ENCODE peak calls at places on chromosomes 1 and 21, in eight cellular contexts. Z is NCI-H774, S is psoas muscle, U is NCI-H524 treated with DMSO at 0.1 percent for 48 hours, W is B cell, Q is stomach, K is brain microvascular endothelial cell, C is NCI-H460. D is an unnamed sample.
A peak's percentile ranks its signal among the peaks of the same experiment; 100 is the strongest.

GRCh38 chr21:15140321-15141019 is 75.7 kb upstream of the NRIP1 start:
- DNase-seq in U (peak; percentile 76), Q (peak; percentile 86), C (no peak), W (no peak), S (no peak), K (no peak), Z (no peak), D (no peak)

GRCh38 chr1:21956720-21957552 is 19.8 kb upstream of the HSPG2 start:
- DNase-seq in S (no peak), Z (no peak), W (no peak), K (no peak), U (no peak), Q (peak; percentile 89), C (no peak), D (peak; percentile 78)

GRCh38 chr1:3065396-3065795 is 3.6 kb upstream of the PRDM16 start:
- DNase-seq in Q (peak; percentile 23), C (no peak), Z (no peak), U (no peak), K (no peak), S (no peak), W (no peak), D (no peak)

GRCh38 chr1:68379085-68379478 is 70.7 kb downstream of the RPE65 start:
- DNase-seq in Q (no peak), U (no peak), S (no peak), C (no peak), W (no peak), K (no peak), Z (no peak), D (no peak)

GRCh38 chr21:31363720-31364119 is 19.7 kb upstream of the TIAM1 start:
- DNase-seq in C (no peak), Q (no peak), U (no peak), K (no peak), Z (no peak), S (no peak), W (no peak), D (no peak)

GRCh38 chr1:218367118-218367517 is 22.0 kb downstream of the TGFB2 start:
- DNase-seq in S (no peak), C (no peak), Z (no peak), K (no peak), Q (no peak), U (no peak), W (no peak), D (no peak)

GRCh38 chr1:41784516-41785279 is 134.0 kb downstream of the HIVEP3 start:
- DNase-seq in Z (no peak), C (no peak), Q (no peak), K (no peak), S (no peak), W (no peak), U (no peak), D (no peak)

GRCh38 chr1:183355181-183355580 is 63.0 kb downstream of the NMNAT2 start:
- DNase-seq in U (no peak), K (no peak), C (no peak), S (no peak), W (no peak), Z (no peak), Q (no peak), D (no peak)

GRCh38 chr1:9960705-9961562 is 17.7 kb downstream of the NMNAT1 start:
- DNase-seq in W (peak; percentile 68), U (peak; percentile 95), Z (no peak), Q (no peak), C (peak; percentile 27), K (no peak), S (no peak), D (no peak)

GRCh38 chr1:108663074-108663473 is 2.2 kb upstream of the HENMT1 start:
- DNase-seq in Z (no peak), W (no peak), S (no peak), Q (no peak), U (peak; percentile 49), K (no peak), C (no peak), D (no peak)

GRCh38 chr21:32800056-32800455 is 28.5 kb upstream of the PAXBP1 start:
- DNase-seq in U (no peak), W (no peak), K (no peak), Q (no peak), Z (no peak), S (no peak), C (no peak), D (no peak)

GRCh38 chr1:178011101-178011828 is 41.4 kb upstream of the SEC16B start:
- DNase-seq in W (no peak), K (peak; percentile 69), Q (no peak), U (no peak), C (peak; percentile 25), S (no peak), Z (no peak), D (no peak)

GRCh38 chr1:193730017-193730416 is 543.6 kb upstream of the B3GALT2 start:
- DNase-seq in Z (no peak), S (no peak), C (peak; percentile 31), U (no peak), W (no peak), K (peak; percentile 53), Q (no peak), D (no peak)

GRCh38 chr1:38076455-38076854 is 29.9 kb upstream of the POU3F1 start:
- DNase-seq in Q (no peak), U (no peak), K (no peak), Z (peak; percentile 12), S (no peak), W (no peak), C (no peak), D (no peak)

GRCh38 chr1:93344886-93345632 is 648 bp upstream of the DR1 start:
- DNase-seq in Q (no peak), K (no peak), U (no peak), S (no peak), W (no peak), C (no peak), Z (no peak), D (no peak)

GRCh38 chr1:6601865-6602668 is 602 bp downstream of the KLHL21 start:
- DNase-seq in C (no peak), S (peak; percentile 64), U (no peak), Z (no peak), Q (peak; percentile 61), W (peak; percentile 66), K (no peak), D (no peak)

GRCh38 chr1:113868387-113869083 is 3.0 kb downstream of the PTPN22 start:
- DNase-seq in K (no peak), Z (no peak), S (no peak), Q (no peak), W (no peak), U (no peak), C (no peak), D (no peak)

GRCh38 chr1:29081201-29081600 is 42.5 kb downstream of the TMEM200B start:
- DNase-seq in S (no peak), Z (no peak), C (no peak), W (no peak), Q (no peak), K (no peak), U (no peak), D (no peak)

GRCh38 chr1:187527346-187527745 is 698.6 kb downstream of the PLA2G4A start:
- DNase-seq in C (no peak), U (no peak), Z (no peak), W (no peak), K (no peak), S (no peak), Q (no peak), D (no peak)

GRCh38 chr1:1291023-1291528 is 10.8 kb downstream of the SCNN1D start:
- DNase-seq in U (no peak), K (no peak), Q (peak; percentile 46), Z (no peak), S (peak; percentile 20), W (no peak), C (no peak), D (no peak)

GRCh38 chr21:46218906-46219590 is 9.5 kb downstream of the LSS start:
- DNase-seq in K (no peak), C (no peak), Q (no peak), Z (no peak), W (no peak), U (no peak), S (no peak), D (no peak)

GRCh38 chr1:109148838-109149555 is 35.1 kb downstream of the ELAPOR1 start:
- DNase-seq in Q (no peak), C (no peak), K (no peak), Z (no peak), U (peak; percentile 84), S (no peak), W (no peak), D (no peak)

GRCh38 chr1:227315500-227316346 is 2.6 kb downstream of the CDC42BPA start:
- DNase-seq in C (peak; percentile 70), Q (peak; percentile 33), K (peak; percentile 45), W (no peak), U (no peak), S (peak; percentile 19), Z (peak; percentile 26), D (no peak)

GRCh38 chr1:229342902-229343587 is at the start of gene CCSAP:
- DNase-seq in W (peak; percentile 80), S (peak; percentile 54), Q (peak; percentile 61), K (no peak), Z (peak; percentile 66), U (no peak), C (peak; percentile 33), D (no peak)

GRCh38 chr1:67646145-67647035 is 38.6 kb upstream of the GADD45A start:
- DNase-seq in K (peak; percentile 7), Z (no peak), S (peak; percentile 21), W (no peak), C (no peak), Q (no peak), U (peak; percentile 86), D (no peak)

GRCh38 chr21:43836616-43837015 is 28.4 kb upstream of the AGPAT3 start:
- DNase-seq in Q (no peak), Z (no peak), U (no peak), W (no peak), C (no peak), K (no peak), S (no peak), D (no peak)

GRCh38 chr1:114189398-114189797 is 35.7 kb upstream of the SYT6 start:
- DNase-seq in S (no peak), Q (no peak), C (no peak), K (no peak), Z (no peak), U (no peak), W (no peak), D (no peak)

GRCh38 chr1:24366707-24367106 is 46.9 kb downstream of the STPG1 start:
- DNase-seq in Z (no peak), K (no peak), W (no peak), S (no peak), Q (no peak), C (no peak), U (no peak), D (no peak)